ENCODE peak calls at places on chromosomes 5 and 9, in six cellular contexts. One of them, this sample, is unnamed.

GRCh38 chr9:100486479-100487176 is 13.7 kb downstream of the TMEFF1 start:
- DNase-seq in activated CD8-positive, alpha-beta memory T cell treated with anti-CD3 and anti-CD28 coated beads, Interleukin-2, amount 50 U/mL, for 4 hours: no peak
- DNase-seq in nucleus accumbens: no peak
- DNase-seq in GM03348: no peak
- DNase-seq in stimulated activated CD8-positive, alpha-beta memory T cell treated with anti-CD3 and anti-CD28 coated beads, Interleukin-4, amount 100 ng/mL, for 1 hour: no peak
- DNase-seq in EH: no peak
- DNase-seq in this sample: no peak

GRCh38 chr5:31273631-31274378 is 80.3 kb downstream of the CDH6 start:
- DNase-seq in GM03348: peak
- DNase-seq in EH: no peak
- DNase-seq in stimulated activated CD8-positive, alpha-beta memory T cell treated with anti-CD3 and anti-CD28 coated beads, Interleukin-4, amount 100 ng/mL, for 1 hour: no peak
- DNase-seq in nucleus accumbens: no peak
- DNase-seq in activated CD8-positive, alpha-beta memory T cell treated with anti-CD3 and anti-CD28 coated beads, Interleukin-2, amount 50 U/mL, for 4 hours: no peak
- DNase-seq in this sample: no peak

GRCh38 chr5:55672477-55672911 is 39.6 kb downstream of the SLC38A9 start:
- DNase-seq in EH: no peak
- DNase-seq in activated CD8-positive, alpha-beta memory T cell treated with anti-CD3 and anti-CD28 coated beads, Interleukin-2, amount 50 U/mL, for 4 hours: no peak
- DNase-seq in nucleus accumbens: no peak
- DNase-seq in stimulated activated CD8-positive, alpha-beta memory T cell treated with anti-CD3 and anti-CD28 coated beads, Interleukin-4, amount 100 ng/mL, for 1 hour: no peak
- DNase-seq in GM03348: no peak
- DNase-seq in this sample: no peak

GRCh38 chr9:112157961-112158360 is 17.1 kb downstream of the SUSD1 start:
- DNase-seq in nucleus accumbens: no peak
- DNase-seq in activated CD8-positive, alpha-beta memory T cell treated with anti-CD3 and anti-CD28 coated beads, Interleukin-2, amount 50 U/mL, for 4 hours: no peak
- DNase-seq in stimulated activated CD8-positive, alpha-beta memory T cell treated with anti-CD3 and anti-CD28 coated beads, Interleukin-4, amount 100 ng/mL, for 1 hour: no peak
- DNase-seq in EH: no peak
- DNase-seq in GM03348: no peak
- DNase-seq in this sample: no peak

GRCh38 chr5:76801159-76801802 is 17.5 kb upstream of the F2RL1 start:
- DNase-seq in EH: peak
- DNase-seq in nucleus accumbens: no peak
- DNase-seq in activated CD8-positive, alpha-beta memory T cell treated with anti-CD3 and anti-CD28 coated beads, Interleukin-2, amount 50 U/mL, for 4 hours: no peak
- DNase-seq in stimulated activated CD8-positive, alpha-beta memory T cell treated with anti-CD3 and anti-CD28 coated beads, Interleukin-4, amount 100 ng/mL, for 1 hour: no peak
- DNase-seq in GM03348: peak
- DNase-seq in this sample: peak

GRCh38 chr9:6488395-6488794 is 75.4 kb downstream of the UHRF2 start:
- DNase-seq in stimulated activated CD8-positive, alpha-beta memory T cell treated with anti-CD3 and anti-CD28 coated beads, Interleukin-4, amount 100 ng/mL, for 1 hour: no peak
- DNase-seq in activated CD8-positive, alpha-beta memory T cell treated with anti-CD3 and anti-CD28 coated beads, Interleukin-2, amount 50 U/mL, for 4 hours: no peak
- DNase-seq in GM03348: no peak
- DNase-seq in nucleus accumbens: no peak
- DNase-seq in EH: no peak
- DNase-seq in this sample: no peak

GRCh38 chr9:94745806-94746540 is 19.5 kb downstream of the AOPEP start:
- DNase-seq in nucleus accumbens: no peak
- DNase-seq in stimulated activated CD8-positive, alpha-beta memory T cell treated with anti-CD3 and anti-CD28 coated beads, Interleukin-4, amount 100 ng/mL, for 1 hour: no peak
- DNase-seq in activated CD8-positive, alpha-beta memory T cell treated with anti-CD3 and anti-CD28 coated beads, Interleukin-2, amount 50 U/mL, for 4 hours: no peak
- DNase-seq in GM03348: no peak
- DNase-seq in EH: no peak
- DNase-seq in this sample: no peak

GRCh38 chr5:77620404-77620803 is 18.1 kb downstream of the OTP start:
- DNase-seq in GM03348: no peak
- DNase-seq in stimulated activated CD8-positive, alpha-beta memory T cell treated with anti-CD3 and anti-CD28 coated beads, Interleukin-4, amount 100 ng/mL, for 1 hour: no peak
- DNase-seq in EH: no peak
- DNase-seq in nucleus accumbens: no peak
- DNase-seq in activated CD8-positive, alpha-beta memory T cell treated with anti-CD3 and anti-CD28 coated beads, Interleukin-2, amount 50 U/mL, for 4 hours: no peak
- DNase-seq in this sample: no peak

GRCh38 chr5:74903165-74903787 is 37.1 kb upstream of the FAM169A start:
- DNase-seq in GM03348: no peak
- DNase-seq in nucleus accumbens: peak
- DNase-seq in activated CD8-positive, alpha-beta memory T cell treated with anti-CD3 and anti-CD28 coated beads, Interleukin-2, amount 50 U/mL, for 4 hours: peak
- DNase-seq in EH: no peak
- DNase-seq in stimulated activated CD8-positive, alpha-beta memory T cell treated with anti-CD3 and anti-CD28 coated beads, Interleukin-4, amount 100 ng/mL, for 1 hour: no peak
- DNase-seq in this sample: no peak

This sample was measured in fibroblast of gingiva.